ENCODE peak calls at places on chromosomes 11 and 22, in nine cellular contexts. P is fibroblast of lung; K is breast epithelium; B is esophagus squamous epithelium; T is bronchial epithelial cell; Q is cardiac muscle cell; E is CD8-positive, alpha-beta T cell; D is H1; U is choroid plexus epithelial cell. J is an unnamed sample.

GRCh38 chr11:64052436-64052835 is 16.7 kb downstream of the FLRT1 start:
- DNase-seq in P (no peak), K (no peak), B (no peak), T (no peak), Q (no peak), E (no peak), D (no peak), U (no peak), J (no peak)

GRCh38 chr11:131875611-131876010 is 505.2 kb downstream of the NTM start:
- DNase-seq in P (peak), K (no peak), B (no peak), T (no peak), Q (no peak), E (no peak), D (no peak), U (no peak), J (peak)

GRCh38 chr11:39630365-39630764 is 1829.1 kb downstream of the LRRC4C start:
- DNase-seq in P (no peak), K (no peak), B (no peak), T (no peak), Q (no peak), E (no peak), D (no peak), U (no peak), J (no peak)

GRCh38 chr11:121300313-121300971 is 7.9 kb downstream of the SC5D start:
- DNase-seq in P (peak), K (no peak), B (no peak), T (no peak), Q (peak), E (no peak), D (no peak), U (no peak), J (peak)

GRCh38 chr11:122418032-122418431 is 237.5 kb upstream of the UBASH3B start:
- DNase-seq in P (no peak), K (no peak), B (no peak), T (no peak), Q (no peak), E (no peak), D (no peak), U (no peak), J (no peak)

GRCh38 chr22:43945632-43946390 is 9.4 kb upstream of the SAMM50 start:
- DNase-seq in P (peak), K (no peak), B (no peak), T (peak), Q (peak), E (peak), D (no peak), U (peak), J (peak)

GRCh38 chr22:49659924-49660315 is 167.8 kb downstream of the BRD1 start:
- DNase-seq in P (no peak), K (no peak), B (no peak), T (no peak), Q (no peak), E (no peak), D (no peak), U (no peak), J (no peak)

GRCh38 chr22:29311468-29312217 is 3.9 kb downstream of the RASL10A start:
- DNase-seq in P (no peak), K (no peak), B (no peak), T (no peak), Q (no peak), E (no peak), D (no peak), U (no peak), J (no peak)

GRCh38 chr11:12091957-12092558 is 18.3 kb upstream of the MICAL2 start:
- DNase-seq in P (no peak), K (no peak), B (no peak), T (no peak), Q (no peak), E (no peak), D (no peak), U (peak), J (no peak)

GRCh38 chr11:114889464-114890065 is 211.2 kb downstream of the NXPE2 start:
- DNase-seq in P (no peak), K (no peak), B (no peak), T (no peak), Q (peak), E (no peak), D (no peak), U (no peak), J (no peak)

GRCh38 chr11:8833568-8834275 is 77.3 kb upstream of the AKIP1 start:
- DNase-seq in P (no peak), K (no peak), B (no peak), T (peak), Q (no peak), E (no peak), D (no peak), U (peak), J (peak)

GRCh38 chr22:40620464-40621046 is 16.0 kb downstream of the MRTFA start:
- DNase-seq in P (peak), K (no peak), B (no peak), T (peak), Q (no peak), E (no peak), D (no peak), U (peak), J (peak)

GRCh38 chr11:75813622-75814039 is 1.4 kb upstream of the UVRAG start:
- DNase-seq in P (no peak), K (no peak), B (no peak), T (peak), Q (no peak), E (no peak), D (no peak), U (no peak), J (peak)

GRCh38 chr11:11708256-11708655 is 86.5 kb upstream of the GALNT18 start:
- DNase-seq in P (no peak), K (no peak), B (no peak), T (peak), Q (no peak), E (no peak), D (no peak), U (peak), J (peak)

GRCh38 chr22:28799834-28800307 is 498 bp downstream of the XBP1 start:
- DNase-seq in P (peak), K (peak), B (no peak), T (no peak), Q (peak), E (peak), D (no peak), U (peak), J (peak)

GRCh38 chr11:130592056-130592455 is 143.6 kb downstream of the ADAMTS15 start:
- DNase-seq in P (peak), K (no peak), B (no peak), T (peak), Q (no peak), E (no peak), D (no peak), U (no peak), J (peak)

GRCh38 chr11:122877732-122878131 is 4.8 kb upstream of the JHY start:
- DNase-seq in P (no peak), K (no peak), B (no peak), T (no peak), Q (no peak), E (no peak), D (no peak), U (no peak), J (no peak)

GRCh38 chr11:65356394-65356972 is 1.9 kb downstream of the TIGD3 start:
- DNase-seq in P (no peak), K (no peak), B (no peak), T (no peak), Q (no peak), E (no peak), D (no peak), U (no peak), J (no peak)
- H3K4me3 ChIP-seq in P (no peak), K (peak), B (no peak), T (no peak), Q (no peak), E (no peak), D (peak), U (no peak), J (no peak)

DNA sequence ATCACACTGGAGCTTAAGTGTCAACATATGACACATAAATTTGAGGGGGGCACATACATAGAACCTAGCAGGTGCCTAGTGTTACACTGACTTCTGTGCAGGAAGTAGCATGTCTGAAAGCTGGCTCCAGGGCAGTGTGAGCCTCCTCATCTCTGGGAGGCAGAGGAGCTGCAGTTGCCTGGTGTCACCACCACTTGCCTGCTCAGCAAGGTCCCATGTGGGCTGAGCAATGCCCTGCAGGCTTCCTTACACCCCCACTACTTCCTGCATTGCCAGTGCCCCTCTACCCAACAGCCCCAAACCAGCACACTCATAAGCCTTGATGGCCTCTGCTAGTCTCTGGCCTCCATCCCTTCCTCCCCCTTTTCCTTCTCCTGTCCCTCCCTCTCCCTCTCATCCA is 165.8 kb downstream of the BUD13 start:
- DNase-seq in P (no peak), K (no peak), B (no peak), T (no peak), Q (no peak), E (no peak), D (no peak), U (no peak), J (no peak)
- TF ChIP-seq CTCF in P (no peak), K (no peak), B (no peak), T (no peak), Q (no peak), E (no peak), D (no peak), U (no peak), J (no peak)

DNA sequence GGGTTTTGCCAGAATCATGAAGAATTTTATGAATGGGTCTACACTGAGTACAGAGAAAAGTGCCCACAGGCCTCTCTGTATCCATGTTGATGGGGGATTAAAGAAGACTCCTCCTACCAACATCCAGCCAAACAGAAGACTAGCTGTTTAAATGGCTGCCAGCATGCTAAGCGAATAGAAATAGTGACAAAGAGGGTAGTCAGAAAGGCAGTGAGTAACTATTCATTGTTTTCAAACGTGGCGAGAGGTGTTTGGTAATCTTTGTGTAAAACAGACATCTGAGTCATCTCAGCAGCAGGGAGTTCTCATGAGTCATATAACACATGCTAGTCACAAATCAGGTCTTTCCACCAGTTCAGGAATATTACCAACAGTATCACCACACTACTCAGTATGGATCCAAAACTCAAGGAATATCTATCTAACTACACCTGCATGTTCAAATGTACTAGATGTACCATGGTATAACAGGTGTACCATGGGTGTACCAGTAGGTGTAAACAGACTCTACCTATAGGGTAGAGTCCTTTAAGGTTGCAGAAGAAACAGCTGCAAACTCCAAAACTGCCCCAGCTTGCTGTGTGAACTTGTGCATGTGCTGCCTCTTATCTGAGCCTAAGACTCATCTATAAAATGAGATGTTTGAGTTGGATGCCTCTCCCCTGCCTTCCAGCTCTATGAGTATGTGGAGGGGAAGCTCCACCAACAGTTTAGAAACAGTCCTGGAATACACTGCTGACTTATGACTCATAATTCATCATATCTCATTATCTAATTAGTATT is 82.0 kb downstream of the SLC1A2 start:
- DNase-seq in P (peak), K (no peak), B (no peak), T (peak), Q (no peak), E (no peak), D (no peak), U (peak), J (peak)
- H3K4me3 ChIP-seq in P (no peak), K (no peak), B (no peak), T (no peak), Q (no peak), E (no peak), D (no peak), U (no peak), J (no peak)

DNA sequence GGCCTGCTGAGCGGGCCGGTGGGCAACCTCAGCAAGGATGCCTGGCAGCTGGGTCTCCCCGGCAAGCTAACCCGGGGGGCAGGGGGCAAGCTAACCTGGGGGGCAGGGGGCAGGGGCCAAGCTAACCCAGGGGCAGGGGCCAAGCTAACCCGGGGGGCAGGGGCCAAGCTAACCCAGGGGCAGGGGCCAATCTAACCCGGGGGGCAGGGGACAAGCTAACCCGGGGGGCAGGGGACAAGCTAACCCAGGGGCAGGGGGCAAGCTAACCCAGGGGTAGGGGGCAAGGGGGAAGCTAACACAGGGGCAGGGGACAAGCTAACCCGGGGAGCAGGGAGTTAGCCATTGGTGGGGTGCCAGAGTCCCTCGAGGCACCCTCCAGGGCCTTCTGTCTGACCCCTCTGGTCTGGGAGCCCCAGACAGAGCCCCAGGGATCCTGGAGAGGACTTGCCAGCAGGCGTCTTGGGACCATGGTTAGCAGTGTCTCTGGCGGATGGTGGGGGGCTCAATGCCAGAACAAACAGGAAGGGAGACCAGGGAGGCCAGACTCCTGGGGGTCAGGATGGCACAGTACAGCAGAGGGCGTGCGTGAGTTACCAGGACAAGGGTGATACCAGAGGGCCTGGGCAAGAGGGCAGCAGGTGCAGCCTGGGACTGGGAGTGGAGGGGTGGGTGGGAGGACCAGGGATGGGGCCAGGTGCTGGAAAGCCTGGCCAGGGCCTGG is 16.1 kb downstream of the IGF2 start:
- DNase-seq in P (no peak), K (no peak), B (no peak), T (no peak), Q (no peak), E (no peak), D (no peak), U (no peak), J (no peak)
- TF ChIP-seq CTCF in P (no peak), K (no peak), B (no peak), T (no peak), Q (no peak), E (no peak), D (no peak), U (no peak), J (no peak)

DNA sequence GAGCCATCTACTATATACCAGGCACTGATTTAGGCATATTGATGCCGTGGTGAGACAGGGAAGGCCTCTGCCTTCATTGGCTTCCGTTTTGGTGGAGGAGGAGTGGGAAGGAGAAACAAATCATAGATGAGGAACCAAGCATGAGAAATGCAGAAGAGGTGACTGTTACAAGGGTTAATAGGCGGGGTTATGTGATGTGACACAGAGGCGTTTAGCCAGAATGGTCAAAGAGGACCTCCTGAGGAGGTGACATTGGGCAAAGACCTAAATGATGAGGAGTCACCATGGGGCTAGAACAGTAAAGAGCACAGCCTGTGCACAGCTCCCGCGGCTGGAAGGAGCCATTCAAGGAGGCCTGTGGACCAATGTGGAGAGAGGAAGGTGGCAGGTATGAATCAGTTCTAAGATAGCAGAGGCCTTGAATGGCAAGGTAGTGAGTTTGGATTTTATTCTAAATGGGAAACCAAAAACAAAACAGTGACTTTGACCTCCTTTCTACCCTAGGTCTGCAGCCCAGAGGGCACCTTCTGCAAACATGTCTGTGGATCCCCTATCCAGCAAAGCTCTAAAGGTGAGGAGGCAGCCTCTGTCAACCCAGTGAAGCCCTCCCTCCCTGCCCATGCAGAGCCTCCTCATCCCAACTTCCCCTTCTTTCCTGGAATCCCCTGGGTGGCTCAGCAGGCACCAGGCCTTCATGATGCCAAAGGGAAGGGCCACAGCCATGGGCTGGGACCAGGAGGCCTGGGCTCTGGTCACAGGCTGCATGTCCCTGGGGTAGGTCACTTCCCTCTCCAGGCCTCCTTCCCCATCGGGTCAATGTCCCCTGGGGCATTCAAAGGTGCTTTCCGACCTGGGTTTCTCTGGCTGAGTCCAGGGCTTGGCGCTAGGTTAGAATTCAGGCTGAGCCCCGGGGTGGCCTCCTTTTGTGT is 11.8 kb downstream of the MAFF start:
- DNase-seq in P (no peak), K (no peak), B (no peak), T (no peak), Q (no peak), E (no peak), D (no peak), U (no peak), J (no peak)
- H3K4me3 ChIP-seq in P (no peak), K (peak), B (peak), T (no peak), Q (peak), E (no peak), D (peak), U (peak), J (no peak)